ENCODE peak calls at places on chromosomes 1 and 21, in five cellular contexts. C is spleen; P is NCI-H1092 treated with DMSO at 0.1 percent for 48 hours; Z is AG08395; X is CD4-positive, alpha-beta memory T cell. M is an unnamed sample.

GRCh38 chr1:117574206-117574835 is 31.5 kb upstream of the TENT5C start:
- DNase-seq in C (no peak), P (no peak), Z (no peak), X (no peak), M (no peak)

GRCh38 chr1:83960669-83961277 is 38.2 kb downstream of the TTLL7 start:
- DNase-seq in C (no peak), P (no peak), Z (no peak), X (no peak), M (peak)

GRCh38 chr1:191904991-191905390 is 253.3 kb upstream of the RGS18 start:
- DNase-seq in C (no peak), P (no peak), Z (no peak), X (no peak), M (no peak)

GRCh38 chr1:180632326-180633088 is 685 bp downstream of the XPR1 start:
- DNase-seq in C (peak), P (peak), Z (peak), X (no peak), M (peak)

GRCh38 chr1:246382589-246382988 is 124.5 kb downstream of the SMYD3 start:
- DNase-seq in C (no peak), P (no peak), Z (no peak), X (no peak), M (no peak)

GRCh38 chr1:230548357-230548756 is 93.9 kb upstream of the COG2 start:
- DNase-seq in C (no peak), P (peak), Z (no peak), X (no peak), M (no peak)

GRCh38 chr1:204448321-204448964 is 36.8 kb upstream of the PPP1R15B start:
- DNase-seq in C (peak), P (no peak), Z (no peak), X (no peak), M (no peak)

GRCh38 chr1:1373051-1373450 is 2.0 kb downstream of the AURKAIP1 start:
- DNase-seq in C (no peak), P (no peak), Z (no peak), X (no peak), M (no peak)

GRCh38 chr21:46082638-46083270 is 15.2 kb upstream of the COL6A2 start:
- DNase-seq in C (peak), P (no peak), Z (no peak), X (no peak), M (no peak)

GRCh38 chr1:163240705-163241104 is 38.0 kb upstream of the RGS5 start:
- DNase-seq in C (no peak), P (no peak), Z (no peak), X (no peak), M (no peak)

GRCh38 chr21:31338892-31339368 is 5.1 kb downstream of the TIAM1 start:
- DNase-seq in C (no peak), P (no peak), Z (no peak), X (no peak), M (no peak)

GRCh38 chr1:156808186-156809030 is 8.2 kb downstream of the SH2D2A start:
- DNase-seq in C (no peak), P (no peak), Z (no peak), X (no peak), M (no peak)

GRCh38 chr1:27601321-27601770 is 2.6 kb downstream of the AHDC1 start:
- DNase-seq in C (no peak), P (peak), Z (no peak), X (no peak), M (no peak)

GRCh38 chr21:41342035-41342434 is 19.8 kb upstream of the MX2 start:
- DNase-seq in C (no peak), P (no peak), Z (no peak), X (no peak), M (no peak)

GRCh38 chr1:227903061-227903521 is 44.6 kb downstream of the WNT9A start:
- DNase-seq in C (peak), P (no peak), Z (no peak), X (no peak), M (no peak)

GRCh38 chr1:229751629-229752028 is 125.6 kb downstream of the URB2 start:
- DNase-seq in C (no peak), P (no peak), Z (no peak), X (no peak), M (no peak)

GRCh38 chr1:206490643-206491421 is 16.5 kb upstream of the RASSF5 start:
- DNase-seq in C (peak), P (no peak), Z (no peak), X (no peak), M (no peak)

GRCh38 chr1:200620273-200621131 is at the start of gene KIF14:
- DNase-seq in C (peak), P (peak), Z (peak), X (peak), M (peak)

GRCh38 chr21:26047279-26047967 is 123.1 kb downstream of the APP start:
- DNase-seq in C (no peak), P (no peak), Z (no peak), X (no peak), M (no peak)

GRCh38 chr21:45505416-45506021 is 36.7 kb downstream of the SLC19A1 start:
- DNase-seq in C (peak), P (no peak), Z (no peak), X (no peak), M (no peak)

GRCh38 chr1:16371725-16372124 is 4.7 kb downstream of the SZRD1 start:
- DNase-seq in C (no peak), P (no peak), Z (peak), X (no peak), M (peak)

GRCh38 chr1:241118049-241118448 is 239.0 kb downstream of the RGS7 start:
- DNase-seq in C (no peak), P (no peak), Z (no peak), X (no peak), M (no peak)

GRCh38 chr1:219312967-219313366 is 139.3 kb downstream of the LYPLAL1 start:
- DNase-seq in C (no peak), P (no peak), Z (peak), X (no peak), M (no peak)

GRCh38 chr21:25506887-25507286 is 100.4 kb downstream of the MRPL39 start:
- DNase-seq in C (no peak), P (no peak), Z (peak), X (no peak), M (no peak)

GRCh38 chr1:156524481-156524869 is 23.9 kb upstream of the MEF2D start:
- DNase-seq in C (no peak), P (no peak), Z (no peak), X (no peak), M (peak)

GRCh38 chr1:89918127-89918793 is 76.7 kb upstream of the ZNF326 start:
- DNase-seq in C (no peak), P (no peak), Z (no peak), X (no peak), M (no peak)

GRCh38 chr1:86325264-86325663 is 70.9 kb downstream of the ODF2L start:
- DNase-seq in C (no peak), P (no peak), Z (no peak), X (no peak), M (no peak)

GRCh38 chr1:205802060-205802459 is 10.9 kb downstream of the SLC41A1 start:
- DNase-seq in C (no peak), P (no peak), Z (no peak), X (no peak), M (no peak)